ENCODE peak calls at places on chromosomes 12 and 14, in eight cellular contexts. K, J, F, Q, M, O, B and C are unnamed samples. For H3K4me1, the result is how much of the 10 kb centered on the place peaks cover.

GRCh38 chr12:92557422-92557724 is 145.4 kb upstream of the PLEKHG7 start:
- DNase-seq in O (no peak), B (no peak), M (no peak), J (no peak), F (no peak), Q (no peak), K (no peak), C (no peak)

GRCh38 chr12:22477166-22477893 is 67.0 kb downstream of the C2CD5 start:
- DNase-seq in Q (no peak), M (no peak), O (no peak), K (peak), B (no peak), J (peak), F (no peak), C (no peak)

GRCh38 chr12:51208016-51208660 is 9.7 kb downstream of the POU6F1 start:
- DNase-seq in K (no peak), F (no peak), O (no peak), Q (no peak), J (no peak), B (no peak), M (no peak), C (no peak)

GRCh38 chr12:52317443-52318052 is 3.6 kb downstream of the KRT83 start:
- DNase-seq in K (no peak), Q (no peak), J (no peak), B (no peak), M (no peak), O (no peak), F (no peak), C (no peak)

GRCh38 chr14:38040411-38040810 is 167.3 kb upstream of the SSTR1 start:
- DNase-seq in F (no peak), B (no peak), O (no peak), M (no peak), K (no peak), Q (no peak), J (no peak), C (no peak)

GRCh38 chr12:121804417-121805111 is 755 bp downstream of the SETD1B start:
- DNase-seq in K (no peak), J (peak), O (peak), Q (no peak), F (no peak), M (peak), B (peak), C (no peak)

GRCh38 chr12:56120158-56120846 is 2.2 kb downstream of the ZC3H10 start:
- DNase-seq in M (no peak), F (peak), J (no peak), K (peak), Q (no peak), O (no peak), B (no peak), C (peak)

GRCh38 chr12:74538491-74539258 is 1.0 kb downstream of the ATXN7L3B start:
- DNase-seq in J (peak), M (no peak), K (peak), F (peak), Q (no peak), B (no peak), O (no peak), C (peak)

GRCh38 chr12:82174383-82174782 is 183.8 kb downstream of the CCDC59 start:
- DNase-seq in J (no peak), M (no peak), B (no peak), Q (no peak), O (no peak), K (no peak), F (no peak), C (no peak)

GRCh38 chr14:83147006-83147405 is 1613.4 kb upstream of the SEL1L start:
- DNase-seq in O (no peak), B (no peak), J (no peak), M (no peak), F (no peak), Q (no peak), K (no peak), C (no peak)

GRCh38 chr12:4450551-4451112 is 5.0 kb upstream of the FGF6 start:
- DNase-seq in Q (no peak), F (no peak), J (no peak), K (peak), M (peak), B (peak), O (no peak), C (peak)

GRCh38 chr14:105120056-105120455 is 48.5 kb downstream of the JAG2 start:
- DNase-seq in O (no peak), M (no peak), J (no peak), F (no peak), Q (no peak), K (no peak), B (no peak), C (no peak)

GRCh38 chr12:116717466-116718457 is 20.1 kb downstream of the SPRING1 start:
- DNase-seq in M (peak), K (peak), Q (no peak), B (no peak), O (peak), F (no peak), J (peak), C (no peak)

GRCh38 chr12:27542628-27543027 is 18.6 kb downstream of the PPFIBP1 start:
- DNase-seq in F (no peak), M (no peak), J (peak), K (peak), Q (no peak), B (no peak), O (no peak), C (no peak)

GRCh38 chr12:27548301-27549199 is 24.5 kb downstream of the PPFIBP1 start:
- DNase-seq in Q (no peak), J (peak), K (no peak), M (no peak), B (no peak), O (no peak), F (no peak), C (no peak)

GRCh38 chr12:27547592-27547991 is 23.6 kb downstream of the PPFIBP1 start:
- DNase-seq in M (no peak), F (no peak), J (no peak), O (no peak), Q (no peak), K (no peak), B (no peak), C (no peak)

GRCh38 chr12:27549231-27549800 is 25.3 kb downstream of the PPFIBP1 start:
- DNase-seq in J (peak), Q (no peak), F (no peak), B (no peak), M (no peak), K (peak), O (no peak), C (no peak)

GRCh38 chr12:27545666-27546065 is 21.7 kb downstream of the PPFIBP1 start:
- DNase-seq in K (peak), M (no peak), J (no peak), Q (no peak), O (no peak), F (no peak), B (no peak), C (peak)
- H3K27ac ChIP-seq in K (no peak), M (peak), J (no peak), Q (no peak), O (peak), F (no peak), B (no peak), C (peak)

GRCh38 chr14:50013934-50014333 is 102.4 kb downstream of the VCPKMT start:
- DNase-seq in Q (no peak), B (no peak), M (no peak), F (no peak), O (no peak), K (no peak), J (no peak), C (no peak)
- H3K4me1 ChIP-seq in Q (under half), B (under half), M (under half), F (under half), O (under half), K (under half), J (under half), C (under half)

DNA sequence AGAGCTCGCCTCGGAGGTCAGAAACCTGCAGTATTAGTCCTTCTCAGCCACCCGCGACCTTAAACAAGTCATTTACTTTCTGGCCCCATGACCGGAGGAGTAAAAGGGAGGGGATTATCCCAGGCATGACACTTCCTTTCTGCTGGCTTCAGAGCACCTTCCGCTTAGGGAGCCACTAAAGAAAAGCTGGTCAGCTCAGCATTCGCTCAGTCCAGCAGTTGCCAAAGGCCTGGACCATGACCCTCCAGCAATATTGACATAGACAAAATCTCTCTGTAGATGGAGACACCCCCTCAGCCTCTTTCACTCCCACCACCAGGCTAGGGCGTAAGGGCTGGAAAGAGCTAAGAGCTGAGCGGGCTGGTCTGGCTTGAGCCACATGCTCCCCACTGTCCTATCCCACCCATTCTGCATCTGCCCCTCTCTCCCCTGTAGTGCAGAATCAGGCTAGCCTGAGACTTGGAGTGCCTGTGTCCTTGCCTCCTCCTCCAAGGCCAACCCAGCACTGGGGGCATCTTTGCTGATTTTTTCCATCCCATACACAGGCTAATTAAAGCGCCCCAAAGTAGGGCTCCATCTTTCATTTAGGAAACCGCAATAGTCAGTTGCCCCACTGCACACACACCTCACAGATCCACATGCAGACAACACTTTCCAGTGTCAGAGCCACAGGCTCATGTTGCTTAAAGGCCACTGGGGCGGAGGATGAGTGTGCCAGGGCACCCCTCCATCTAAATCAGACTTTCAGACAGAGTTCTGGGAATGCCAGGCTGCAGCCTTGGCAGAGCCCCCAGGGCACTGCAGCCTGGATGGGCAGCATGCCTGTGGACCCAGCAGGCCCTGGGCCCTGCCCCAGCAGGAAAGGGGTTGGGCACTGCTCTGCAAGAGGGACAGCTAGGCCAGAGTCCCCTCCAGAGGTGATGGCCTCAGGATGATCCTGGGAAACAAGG is 4.0 kb upstream of the CPNE6 start:
- DNase-seq in O (no peak), K (no peak), J (no peak), B (no peak), M (no peak), F (no peak), Q (peak), C (no peak)
- H3K27ac ChIP-seq in O (no peak), K (no peak), J (no peak), B (no peak), M (no peak), F (no peak), Q (no peak), C (no peak)

GRCh38 chr14:22980672-22981089 is 1.7 kb downstream of the AJUBA start:
- DNase-seq in O (peak), M (no peak), K (peak), J (peak), Q (peak), B (peak), F (no peak), C (peak)

GRCh38 chr14:22981090-22982012 is 1.0 kb downstream of the AJUBA start:
- DNase-seq in B (peak), J (peak), Q (peak), F (no peak), M (no peak), O (no peak), K (peak), C (peak)

GRCh38 chr14:22978873-22979671 is 3.3 kb downstream of the AJUBA start:
- DNase-seq in O (no peak), M (no peak), Q (no peak), K (peak), F (no peak), B (no peak), J (no peak), C (peak)

GRCh38 chr14:22978487-22978837 is 3.9 kb downstream of the AJUBA start:
- DNase-seq in J (peak), Q (no peak), B (no peak), F (peak), M (no peak), O (no peak), K (peak), C (no peak)

DNA sequence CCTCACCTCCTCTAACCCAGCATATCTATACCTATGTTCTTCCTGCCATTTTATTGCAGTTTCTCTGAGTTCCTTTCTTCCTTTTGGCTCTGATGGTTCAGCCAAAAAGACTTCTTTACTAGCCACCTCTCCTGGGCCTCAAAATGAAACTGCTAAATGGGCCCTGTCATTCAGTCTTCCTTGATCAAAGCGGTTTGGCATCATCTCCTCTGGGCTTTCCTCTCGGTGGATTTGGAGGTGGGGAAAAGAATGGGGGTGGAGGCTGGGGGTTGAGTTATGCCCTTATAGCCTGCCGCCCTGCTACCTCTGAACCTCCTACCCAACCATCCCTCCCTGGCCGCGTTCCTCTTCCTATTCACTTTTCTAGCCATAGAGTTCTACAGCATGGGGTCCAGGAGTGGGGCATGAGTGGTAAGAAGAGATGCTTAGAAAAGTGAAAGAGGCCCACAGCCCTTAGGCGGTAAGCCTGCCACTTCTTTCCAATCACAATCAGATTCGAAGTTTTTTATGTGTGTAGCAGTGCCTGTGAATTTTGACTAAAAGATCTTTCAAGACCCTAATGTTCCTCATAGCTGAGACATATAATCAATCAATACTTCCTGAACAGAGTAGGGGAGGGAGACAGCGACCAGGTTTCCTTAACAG is 2.5 kb downstream of the AJUBA start:
- DNase-seq in O (no peak), M (no peak), K (no peak), F (no peak), J (peak), Q (no peak), B (no peak), C (peak)
- H3K4me1 ChIP-seq in O (half or more), M (under half), K (under half), F (under half), J (under half), Q (under half), B (under half), C (under half)

GRCh38 chr14:100567877-100568163 is 19.4 kb downstream of the BEGAIN start:
- DNase-seq in Q (no peak), B (peak), M (no peak), O (no peak), J (peak), F (no peak), K (no peak), C (no peak)
- H3K27ac ChIP-seq in Q (no peak), B (no peak), M (no peak), O (no peak), J (no peak), F (no peak), K (no peak), C (no peak)

GRCh38 chr12:57130941-57131340 is 2.7 kb downstream of the LRP1 start:
- DNase-seq in B (no peak), J (no peak), Q (no peak), O (no peak), M (no peak), F (no peak), K (no peak), C (no peak)
- H3K4me1 ChIP-seq in B (under half), J (half or more), Q (under half), O (half or more), M (under half), F (under half), K (half or more), C (under half)

DNA sequence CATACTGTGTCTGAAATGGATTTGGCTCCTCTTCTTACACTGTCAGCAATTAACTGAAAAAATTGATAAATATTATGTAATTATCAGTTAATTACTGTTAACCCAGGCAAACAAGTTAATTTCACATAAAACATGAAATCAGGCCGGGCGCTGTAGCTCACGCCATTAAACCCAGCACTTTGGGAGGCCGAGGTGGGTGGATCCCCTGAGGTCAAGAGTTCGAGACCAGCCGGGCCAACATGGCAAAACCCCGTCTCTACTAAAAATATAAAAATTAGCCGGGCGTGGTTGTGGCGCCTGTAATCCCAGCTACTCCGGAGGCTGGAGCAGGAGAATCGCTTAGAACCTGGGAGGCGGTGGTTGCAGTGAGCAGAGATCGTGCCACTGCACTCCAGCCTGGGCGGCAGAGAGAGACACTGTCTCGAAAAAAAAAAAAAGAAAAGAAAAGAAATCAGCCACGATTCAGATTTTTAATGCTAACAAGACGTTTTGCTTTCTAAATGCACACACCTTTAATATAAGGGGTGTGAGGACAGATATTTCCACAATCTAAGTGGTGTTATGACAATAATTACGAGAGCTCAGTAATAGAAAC is 473 bp upstream of the TMEM19 start:
- DNase-seq in O (no peak), M (peak), B (no peak), J (peak), K (no peak), Q (no peak), F (no peak), C (peak)
- H3K27ac ChIP-seq in O (peak), M (peak), B (no peak), J (peak), K (peak), Q (peak), F (peak), C (peak)

DNA sequence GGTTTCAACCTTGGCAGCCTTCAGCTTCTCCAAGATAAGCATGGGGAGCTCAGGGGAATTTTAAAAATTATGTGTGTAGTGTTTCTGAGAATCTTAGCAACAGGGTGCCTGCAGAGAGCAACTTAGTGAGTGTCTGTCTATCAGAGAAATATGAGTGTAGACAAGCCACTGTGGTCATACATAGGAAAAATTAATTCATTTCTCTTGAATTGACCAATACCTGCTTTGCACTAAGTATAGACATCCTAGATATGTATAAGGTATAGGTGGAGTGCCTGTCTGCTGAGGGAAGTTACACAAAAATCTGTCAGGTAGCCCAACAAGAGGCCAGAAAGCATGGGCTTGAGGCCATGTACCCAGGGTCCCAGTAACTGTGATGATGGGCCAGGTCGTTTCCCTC is 20.7 kb downstream of the HELB start:
- DNase-seq in M (no peak), F (no peak), O (no peak), J (no peak), Q (no peak), B (no peak), K (no peak), C (no peak)
- H3K4me1 ChIP-seq in M (under half), F (under half), O (under half), J (under half), Q (under half), B (under half), K (under half), C (under half)

GRCh38 chr14:61973981-61974380 is 211.8 kb downstream of the SNAPC1 start:
- DNase-seq in O (no peak), B (no peak), F (no peak), K (peak), J (peak), Q (no peak), M (no peak), C (no peak)
- H3K27ac ChIP-seq in O (no peak), B (no peak), F (no peak), K (no peak), J (peak), Q (no peak), M (no peak), C (no peak)

GRCh38 chr12:40559865-40560264 is 132.4 kb upstream of the CNTN1 start:
- DNase-seq in B (no peak), F (no peak), J (no peak), M (no peak), K (no peak), O (no peak), Q (no peak), C (no peak)

GRCh38 chr12:40557980-40558379 is 134.3 kb upstream of the CNTN1 start:
- DNase-seq in Q (no peak), F (no peak), J (no peak), B (no peak), K (no peak), M (no peak), O (no peak), C (no peak)

GRCh38 chr12:40565029-40565633 is 127.1 kb upstream of the CNTN1 start:
- DNase-seq in Q (no peak), F (no peak), M (no peak), K (no peak), O (no peak), J (no peak), B (no peak), C (no peak)

GRCh38 chr12:40560848-40561247 is 131.4 kb upstream of the CNTN1 start:
- DNase-seq in F (no peak), Q (no peak), K (no peak), J (no peak), O (no peak), B (no peak), M (no peak), C (no peak)

GRCh38 chr12:40561395-40561966 is 130.8 kb upstream of the CNTN1 start:
- DNase-seq in F (no peak), Q (no peak), O (no peak), M (no peak), B (no peak), J (no peak), K (no peak), C (no peak)
- H3K4me1 ChIP-seq in F (under half), Q (under half), O (under half), M (under half), B (under half), J (under half), K (under half), C (under half)